ENCODE peak calls at places on chromosomes 13 and 19, in seven cellular contexts. U is mesendoderm, F is fibroblast of lung, D is kidney, L is GM23248, V is neural progenitor cell, C is H1. I is an unnamed sample.

GRCh38 chr13:24254151-24254810 is 55.1 kb upstream of the C1QTNF9 start:
- DNase-seq in U (no peak), V (no peak), C (no peak), L (no peak), D (no peak), F (peak; percentile 55), I (no peak)

GRCh38 chr19:49862411-49863253 is 4.7 kb downstream of the PNKP start:
- DNase-seq in C (peak; percentile 62), U (peak; percentile 90), L (no peak), V (peak; percentile 52), F (no peak), D (no peak), I (peak; percentile 64)

GRCh38 chr13:79533781-79534400 is 52.9 kb downstream of the NDFIP2 start:
- DNase-seq in U (no peak), F (no peak), L (peak; percentile 31), D (no peak), C (no peak), V (no peak), I (no peak)

GRCh38 chr19:51368366-51369282 is at the start of gene CLDND2:
- DNase-seq in D (no peak), L (no peak), C (no peak), F (no peak), V (no peak), U (peak; percentile 36), I (no peak)

GRCh38 chr19:39202998-39203355 is 1.1 kb downstream of the SYCN start:
- DNase-seq in V (no peak), L (no peak), F (no peak), D (no peak), C (no peak), U (no peak), I (no peak)

GRCh38 chr13:111050539-111050879 is 64.6 kb upstream of the ARHGEF7 start:
- DNase-seq in V (no peak), F (no peak), C (no peak), U (no peak), L (no peak), D (no peak), I (no peak)

GRCh38 chr13:91714726-91715334 is 316.4 kb downstream of the GPC5 start:
- DNase-seq in V (peak; percentile 4), D (no peak), C (no peak), U (peak; percentile 64), L (no peak), F (no peak), I (no peak)

GRCh38 chr19:38134538-38135149 is 89.4 kb downstream of the DPF1 start:
- DNase-seq in D (no peak), C (no peak), F (peak; percentile 55), L (peak; percentile 65), U (peak; percentile 67), V (peak; percentile 78), I (peak; percentile 28)

GRCh38 chr13:89755729-89756492 is 1591.6 kb upstream of the MIR17HG start:
- DNase-seq in C (no peak), L (no peak), U (peak; percentile 11), V (no peak), F (no peak), D (no peak), I (no peak)

GRCh38 chr19:11767633-11768133 is 883 bp downstream of the ZNF441 start:
- DNase-seq in U (peak; percentile 6), V (peak; percentile 43), C (no peak), L (peak; percentile 76), D (peak; percentile 89), F (peak; percentile 31), I (peak; percentile 34)

GRCh38 chr19:24060687-24061356 is 26.2 kb upstream of the ZNF254 start:
- DNase-seq in C (no peak), L (peak; percentile 66), U (no peak), F (no peak), V (no peak), D (no peak), I (no peak)

GRCh38 chr19:45769821-45770191 is 754 bp upstream of the SIX5 start:
- DNase-seq in C (no peak), U (no peak), D (peak; percentile 89), L (peak; percentile 83), F (no peak), V (peak; percentile 73), I (no peak)

GRCh38 chr19:6017576-6017975 is 39.6 kb upstream of the RANBP3 start:
- DNase-seq in D (no peak), L (no peak), F (no peak), U (no peak), V (no peak), C (no peak), I (no peak)

GRCh38 chr13:30743319-30744055 is 8.1 kb downstream of the ALOX5AP start:
- DNase-seq in F (peak; percentile 99), U (no peak), L (peak; percentile 98), C (no peak), V (no peak), D (no peak), I (no peak)

GRCh38 chr19:52735734-52736133 is 890 bp upstream of the ZNF611 start:
- DNase-seq in L (peak; percentile 15), V (peak; percentile 90), C (peak; percentile 88), F (no peak), D (peak; percentile 95), U (peak; percentile 98), I (peak; percentile 15)

GRCh38 chr19:52948025-52948770 is 14.5 kb downstream of the ZNF816 start:
- DNase-seq in F (no peak), L (no peak), C (no peak), D (no peak), U (no peak), V (no peak), I (no peak)

GRCh38 chr19:3161453-3161852 is 17.1 kb upstream of the S1PR4 start:
- DNase-seq in F (peak; percentile 36), C (no peak), D (no peak), U (no peak), V (no peak), L (peak; percentile 67), I (no peak)

GRCh38 chr19:3162418-3163229 is 15.9 kb upstream of the S1PR4 start:
- DNase-seq in C (no peak), L (peak; percentile 56), V (no peak), U (peak; percentile 51), F (no peak), D (peak; percentile 72), I (peak; percentile 58)

GRCh38 chr19:3160219-3160618 is 18.4 kb upstream of the S1PR4 start:
- DNase-seq in F (no peak), L (no peak), D (no peak), U (no peak), C (no peak), V (no peak), I (no peak)

GRCh38 chr19:3163943-3164342 is 14.6 kb upstream of the S1PR4 start:
- DNase-seq in F (no peak), C (no peak), U (no peak), V (no peak), D (no peak), L (no peak), I (no peak)

GRCh38 chr19:3163230-3163886 is 15.2 kb upstream of the S1PR4 start:
- DNase-seq in V (peak; percentile 89), L (peak; percentile 74), F (peak; percentile 57), D (peak; percentile 82), U (peak; percentile 71), C (peak; percentile 53), I (peak; percentile 71)
- H3K9ac ChIP-seq in V (no peak overlapping the region), L (no peak overlapping the region), F (no peak overlapping the region), D (no peak overlapping the region), U (peak overlapping the region; percentile 34), C (no peak overlapping the region), I (no peak overlapping the region)

DNA sequence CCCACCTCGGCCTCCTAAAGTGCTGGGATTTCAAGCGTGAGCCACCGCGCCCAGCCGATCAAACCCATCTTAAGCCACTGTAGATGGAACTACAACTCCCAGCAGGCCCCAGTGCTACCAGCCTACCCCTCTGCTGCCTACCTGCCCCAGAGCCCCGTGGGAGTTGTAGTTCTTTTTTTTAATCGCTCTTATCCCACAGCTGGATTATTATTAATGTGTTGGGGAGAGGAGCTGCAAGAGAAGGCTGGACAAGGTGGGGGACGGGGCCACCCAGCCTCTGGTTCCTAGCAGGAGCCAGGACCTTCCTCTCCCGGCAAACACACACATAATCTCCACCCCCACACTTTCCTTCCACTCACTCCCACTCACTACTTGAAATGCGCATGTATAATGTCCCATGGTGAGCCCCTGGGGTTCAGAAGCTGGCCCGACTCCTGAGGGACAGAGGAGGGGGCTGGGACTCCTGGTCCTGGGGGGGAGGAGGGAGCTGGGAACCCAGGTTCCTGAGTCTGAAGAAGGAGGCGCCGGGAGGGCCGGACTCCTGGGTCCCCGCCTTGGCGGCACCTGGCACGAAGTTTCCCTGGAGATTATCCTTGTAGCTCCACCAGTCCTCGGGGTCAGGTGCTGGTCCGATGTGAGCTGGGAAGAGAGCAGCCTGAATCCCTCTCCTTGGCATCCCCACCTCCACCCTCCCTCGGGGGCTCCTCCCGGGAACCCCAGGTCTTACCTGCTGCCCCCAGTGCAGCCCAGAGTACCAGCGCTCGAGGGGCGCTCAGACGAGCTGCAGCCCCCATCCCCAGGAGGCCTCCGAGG is 942 bp downstream of the CA11 start:
- DNase-seq in V (peak; percentile 90), D (peak; percentile 89), C (no peak), U (peak; percentile 88), L (peak; percentile 81), F (peak; percentile 73), I (peak; percentile 71)
- H3K9ac ChIP-seq in V (no peak overlapping the region), D (no peak overlapping the region), C (peak overlapping the region; percentile 40), U (peak overlapping the region; percentile 69), L (no peak overlapping the region), F (no peak overlapping the region), I (peak overlapping the region; percentile 54)

GRCh38 chr13:99421271-99421670 is 80.0 kb upstream of the TM9SF2 start:
- DNase-seq in C (no peak), L (no peak), D (no peak), U (no peak), F (no peak), V (no peak), I (no peak)
- H3K9ac ChIP-seq in C (no peak overlapping the region), L (no peak overlapping the region), D (no peak overlapping the region), U (no peak overlapping the region), F (no peak overlapping the region), V (no peak overlapping the region), I (no peak overlapping the region)

GRCh38 chr19:40253611-40254092 is 27.2 kb upstream of the CCNP start:
- DNase-seq in F (no peak), C (no peak), L (no peak), V (no peak), U (no peak), D (peak; percentile 10), I (no peak)
- H3K9ac ChIP-seq in F (no peak overlapping the region), C (no peak overlapping the region), L (no peak overlapping the region), V (no peak overlapping the region), U (no peak overlapping the region), D (no peak overlapping the region), I (no peak overlapping the region)

GRCh38 chr13:86838411-86839120 is 832.6 kb upstream of the SLITRK5 start:
- DNase-seq in U (no peak), L (no peak), V (no peak), F (no peak), D (peak; percentile 16), C (no peak), I (no peak)
- H3K9ac ChIP-seq in U (no peak overlapping the region), L (no peak overlapping the region), V (no peak overlapping the region), F (no peak overlapping the region), D (no peak overlapping the region), C (no peak overlapping the region), I (no peak overlapping the region)

I was measured in DND-41.